ENCODE peak calls at places on chromosome 6, in six cellular contexts. F is neural progenitor cell; X is AG09319; R is endodermal cell; Z is neural crest cell; K is CD8-positive, alpha-beta T cell. V is an unnamed sample.

GRCh38 chr6:41503841-41504525 is 42.2 kb upstream of the FOXP4 start:
- DNase-seq in X (no peak), Z (no peak), R (peak), K (no peak), F (peak), V (no peak)

GRCh38 chr6:145023116-145023726 is 712.1 kb downstream of the EPM2A start:
- DNase-seq in Z (no peak), F (no peak), X (no peak), R (no peak), K (no peak), V (no peak)

GRCh38 chr6:10542135-10542689 is 21.1 kb downstream of the GCNT2 start:
- DNase-seq in F (no peak), K (no peak), Z (no peak), X (no peak), R (no peak), V (no peak)

GRCh38 chr6:152642578-152643375 is 5.6 kb upstream of the SYNE1 start:
- DNase-seq in X (no peak), F (peak), R (peak), K (peak), Z (peak), V (peak)

GRCh38 chr6:165641672-165642156 is 21.3 kb downstream of the PDE10A start:
- DNase-seq in X (no peak), R (no peak), Z (no peak), F (no peak), K (no peak), V (no peak)

GRCh38 chr6:42197574-42198362 is 3.0 kb upstream of the GUCA1B start:
- DNase-seq in Z (no peak), R (no peak), F (no peak), K (no peak), X (no peak), V (no peak)

GRCh38 chr6:32845381-32845884 is 1.6 kb upstream of the PSMB8 start:
- DNase-seq in K (peak), R (no peak), F (no peak), X (no peak), Z (no peak), V (no peak)

GRCh38 chr6:165118736-165119135 is 190.7 kb downstream of the C6orf118 start:
- DNase-seq in R (no peak), X (no peak), Z (no peak), K (no peak), F (no peak), V (no peak)

GRCh38 chr6:3388786-3389185 is 68.1 kb downstream of the SLC22A23 start:
- DNase-seq in K (no peak), X (no peak), Z (no peak), F (no peak), R (no peak), V (no peak)

GRCh38 chr6:82072771-82073170 is 174.8 kb downstream of the IBTK start:
- DNase-seq in X (no peak), K (no peak), R (no peak), Z (no peak), F (no peak), V (no peak)

GRCh38 chr6:90025418-90026089 is 131.3 kb downstream of the GJA10 start:
- DNase-seq in R (no peak), X (peak), Z (no peak), K (no peak), F (no peak), V (no peak)

DNA sequence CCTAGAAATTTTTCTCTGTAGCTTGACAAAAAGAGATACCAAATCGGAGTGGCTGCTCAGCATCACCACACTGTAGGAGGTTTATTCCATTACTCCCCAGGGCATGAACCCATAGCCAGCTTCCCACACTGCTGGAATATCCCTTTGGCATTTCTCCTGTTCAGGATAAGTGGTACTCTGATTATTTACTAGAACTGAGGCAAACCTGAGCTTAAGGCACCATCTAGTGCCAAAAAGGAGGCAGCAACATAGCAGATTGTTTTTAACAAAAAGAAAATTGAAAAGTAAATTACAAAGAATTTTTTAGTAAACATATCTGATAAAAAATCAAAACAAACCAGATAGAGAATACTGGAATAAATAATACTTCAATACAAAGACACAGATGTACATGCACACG is 181.7 kb downstream of the WDR27 start:
- DNase-seq in Z (no peak), F (no peak), X (peak), K (no peak), R (no peak), V (no peak)
- TF ChIP-seq CTCF in Z (peak), F (peak), X (peak), K (no peak), R (peak), V (no peak)

DNA sequence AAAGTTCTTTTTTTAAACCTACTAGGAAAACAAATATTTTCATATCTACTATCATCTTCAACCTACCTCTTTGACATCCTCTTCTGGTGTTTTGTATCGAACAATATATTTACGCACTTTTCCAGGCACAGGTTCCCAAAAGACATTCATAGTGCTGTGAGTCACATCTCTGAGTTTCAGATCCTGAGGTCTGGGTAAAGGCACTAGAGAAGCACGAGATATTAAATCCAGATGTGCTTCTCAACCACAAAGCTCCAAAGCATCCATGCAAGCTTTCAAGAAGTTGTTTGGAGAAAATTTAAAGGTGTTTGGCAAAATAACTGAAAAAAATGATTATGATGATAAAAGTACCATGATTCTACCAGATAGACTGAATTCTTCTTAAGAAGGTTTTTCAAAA is 62.7 kb downstream of the COL12A1 start:
- DNase-seq in K (no peak), R (no peak), X (peak), F (no peak), Z (no peak), V (no peak)
- TF ChIP-seq CTCF in K (no peak), R (no peak), X (no peak), F (no peak), Z (no peak), V (no peak)

GRCh38 chr6:34067814-34068213 is 78.1 kb downstream of the GRM4 start:
- DNase-seq in R (peak), F (no peak), K (no peak), Z (no peak), X (no peak), V (no peak)
- TF ChIP-seq CTCF in R (peak), F (peak), K (no peak), Z (no peak), X (no peak), V (no peak)

DNA sequence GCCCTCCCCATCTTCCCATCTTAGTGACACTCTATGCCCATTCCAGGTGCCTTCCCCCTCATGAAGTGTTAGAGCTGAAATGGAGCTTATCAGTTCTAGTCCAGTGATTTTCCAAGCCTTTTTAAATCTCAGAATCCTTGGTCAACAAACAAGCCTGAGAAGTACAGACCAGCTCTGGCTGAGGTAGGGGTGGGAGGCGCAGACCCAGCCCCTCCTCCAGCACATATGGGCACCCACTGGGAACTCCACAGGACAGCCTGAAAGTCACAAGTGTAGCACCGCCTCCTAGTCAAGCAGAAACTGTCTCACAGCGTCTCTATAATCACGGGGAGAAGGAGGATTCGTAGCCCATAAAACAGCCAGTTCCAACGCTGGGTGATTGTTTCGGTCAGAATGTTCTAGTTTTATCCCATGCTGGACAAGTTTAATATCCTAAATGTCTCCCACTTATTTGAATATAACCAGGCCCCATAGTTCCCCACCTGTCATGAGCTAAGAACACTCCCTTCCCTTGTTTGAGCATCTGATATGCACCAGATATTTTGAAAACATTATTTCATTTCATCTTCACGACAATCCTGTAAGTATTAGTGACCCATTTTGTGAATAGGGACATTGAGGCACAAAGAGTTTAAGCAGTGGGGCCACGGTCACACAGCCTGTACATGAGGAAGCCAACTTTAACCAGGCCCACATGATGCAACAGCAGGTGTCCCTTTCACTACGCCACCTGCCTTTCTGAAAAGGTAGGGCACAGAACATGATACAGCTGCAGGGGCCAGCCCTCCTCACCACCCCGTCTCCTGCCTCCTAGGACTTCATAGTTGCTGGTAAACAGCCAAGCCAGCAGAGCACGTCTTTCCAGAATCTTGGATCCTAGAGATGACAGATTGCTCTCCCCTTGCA is 40.1 kb downstream of the TRAF3IP2 start:
- DNase-seq in R (peak), F (no peak), Z (no peak), K (no peak), X (no peak), V (no peak)
- TF ChIP-seq CTCF in R (peak), F (peak), Z (no peak), K (no peak), X (no peak), V (no peak)

GRCh38 chr6:106883808-106884262 is 90.7 kb downstream of the CD24 start:
- DNase-seq in K (no peak), X (no peak), R (no peak), Z (no peak), F (peak), V (no peak)
- TF ChIP-seq CTCF in K (no peak), X (no peak), R (peak), Z (peak), F (peak), V (no peak)

GRCh38 chr6:38671885-38672467 is 31.0 kb downstream of the GLO1 start:
- DNase-seq in K (peak), F (peak), Z (peak), X (peak), R (peak), V (no peak)
- TF ChIP-seq CTCF in K (peak), F (peak), Z (peak), X (peak), R (peak), V (peak)

GRCh38 chr6:117266948-117267347 is 1.6 kb downstream of the VGLL2 start:
- DNase-seq in X (no peak), K (no peak), R (no peak), Z (no peak), F (no peak), V (no peak)

GRCh38 chr6:117266267-117266797 is 974 bp downstream of the VGLL2 start:
- DNase-seq in F (peak), R (no peak), K (no peak), X (no peak), Z (no peak), V (no peak)

GRCh38 chr6:117265425-117266266 is at the start of gene VGLL2:
- DNase-seq in F (peak), X (no peak), R (peak), K (no peak), Z (peak), V (no peak)

GRCh38 chr6:117269649-117270120 is 4.3 kb downstream of the VGLL2 start:
- DNase-seq in Z (no peak), X (no peak), R (no peak), F (no peak), K (no peak), V (no peak)

GRCh38 chr6:117267766-117268534 is 2.6 kb downstream of the VGLL2 start:
- DNase-seq in X (no peak), R (peak), Z (no peak), K (no peak), F (peak), V (no peak)
- TF ChIP-seq CTCF in X (no peak), R (peak), Z (peak), K (no peak), F (peak), V (no peak)

GRCh38 chr6:148890091-148890490 is 143.3 kb downstream of the UST start:
- DNase-seq in X (no peak), F (no peak), R (no peak), Z (no peak), K (no peak), V (no peak)
- TF ChIP-seq CTCF in X (no peak), F (no peak), R (no peak), Z (no peak), K (no peak), V (no peak)

DNA sequence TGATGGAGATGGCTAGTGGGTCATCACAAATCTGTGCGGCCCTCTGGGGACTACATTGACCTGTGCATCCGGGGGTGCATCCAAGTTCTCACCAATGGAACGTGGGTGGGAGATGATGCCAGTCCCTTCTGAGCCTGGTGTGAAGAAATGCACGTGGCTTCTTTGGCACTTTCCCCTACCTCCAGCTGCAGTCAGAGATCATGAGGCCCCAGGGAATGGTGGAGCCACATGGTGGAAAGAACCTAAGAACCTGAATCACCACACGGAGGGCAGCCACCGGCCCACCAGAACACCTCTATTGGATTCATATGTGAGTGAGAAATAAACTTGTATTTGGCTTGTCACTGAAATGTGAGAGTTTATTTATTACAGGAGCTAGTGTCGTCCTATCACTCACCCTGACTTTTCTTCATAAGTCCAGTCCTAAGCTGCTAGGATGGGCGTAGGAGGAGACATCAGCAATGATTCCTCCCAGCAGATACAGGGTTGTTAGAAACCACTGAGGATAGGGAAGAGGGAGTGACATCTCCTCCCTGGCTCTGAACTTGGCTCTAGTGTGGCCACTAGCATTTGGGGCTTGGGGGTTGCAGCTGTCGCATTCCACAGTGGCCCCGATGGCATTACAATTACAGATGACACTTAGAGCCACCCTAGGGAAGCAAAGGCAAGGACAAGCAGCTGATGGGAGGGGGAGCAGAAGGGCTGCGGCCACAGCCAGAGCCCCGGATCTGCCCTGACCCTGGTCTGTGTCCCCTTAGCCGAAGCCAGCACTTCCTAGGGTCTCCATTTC is 9.7 kb upstream of the CDKN1A start:
- DNase-seq in R (no peak), K (no peak), F (no peak), X (no peak), Z (no peak), V (no peak)
- TF ChIP-seq CTCF in R (no peak), K (no peak), F (no peak), X (no peak), Z (no peak), V (no peak)